ENCODE peak calls at places on chromosome 13, in ten cellular contexts. M is CD8-positive, alpha-beta memory T cell; Q is mammary epithelial cell; G is ovary; F is fibroblast of lung; K is breast epithelium; I is tibial artery; E is hepatocyte; R is A673; U is esophagus squamous epithelium. A is an unnamed sample.

GRCh38 chr13:28854657-28855056 is 34.5 kb downstream of the MTUS2 start:
- DNase-seq in M (no peak), Q (no peak), G (no peak), F (no peak), K (no peak), I (no peak), E (no peak), R (peak; percentile 43), U (no peak), A (no peak)

GRCh38 chr13:20159646-20160345 is 1.1 kb downstream of the GJA3 start:
- DNase-seq in M (no peak), Q (no peak), G (no peak), F (peak; percentile 38), K (no peak), I (no peak), E (no peak), R (peak; percentile 45), U (no peak), A (no peak)

GRCh38 chr13:108003626-108004025 is 211.7 kb downstream of the LIG4 start:
- DNase-seq in M (no peak), Q (no peak), G (no peak), F (no peak), K (no peak), I (no peak), E (no peak), R (no peak), U (no peak), A (no peak)

GRCh38 chr13:21674271-21675009 is 3.6 kb downstream of the FGF9 start:
- DNase-seq in M (peak; percentile 51), Q (no peak), G (no peak), F (no peak), K (no peak), I (no peak), E (peak; percentile 62), R (no peak), U (no peak), A (no peak)

GRCh38 chr13:111046590-111047141 is 68.4 kb upstream of the ARHGEF7 start:
- DNase-seq in M (no peak), Q (no peak), G (no peak), F (peak; percentile 67), K (no peak), I (no peak), E (no peak), R (no peak), U (no peak), A (no peak)

GRCh38 chr13:28602580-28602979 is 56.4 kb upstream of the POMP start:
- DNase-seq in M (no peak), Q (no peak), G (no peak), F (no peak), K (no peak), I (no peak), E (no peak), R (no peak), U (no peak), A (no peak)

GRCh38 chr13:105735269-105735668 is 800.2 kb downstream of the EFNB2 start:
- DNase-seq in M (no peak), Q (no peak), G (no peak), F (no peak), K (no peak), I (no peak), E (peak; percentile 13), R (no peak), U (no peak), A (no peak)

GRCh38 chr13:67383358-67383757 is 153.2 kb upstream of the PCDH9 start:
- DNase-seq in M (no peak), Q (no peak), G (no peak), F (peak; percentile 75), K (no peak), I (no peak), E (peak; percentile 18), R (no peak), U (no peak), A (no peak)

GRCh38 chr13:32051156-32051555 is 19.6 kb downstream of the FRY start:
- DNase-seq in M (no peak), Q (no peak), G (no peak), F (no peak), K (no peak), I (no peak), E (no peak), R (no peak), U (no peak), A (no peak)
- H3K4me1 ChIP-seq in M (peaks cover 17% of the 10 kb centered on the region), Q (peaks cover 5% of the 10 kb centered on the region), G (peaks cover 1% of the 10 kb centered on the region), F (peaks cover 2% of the 10 kb centered on the region), K (no peaks in the 10 kb centered on the region), I (peaks cover 26% of the 10 kb centered on the region), E (peaks cover 7% of the 10 kb centered on the region), R (peaks cover 14% of the 10 kb centered on the region), U (peaks cover 7% of the 10 kb centered on the region), A (peaks cover 9% of the 10 kb centered on the region)

DNA sequence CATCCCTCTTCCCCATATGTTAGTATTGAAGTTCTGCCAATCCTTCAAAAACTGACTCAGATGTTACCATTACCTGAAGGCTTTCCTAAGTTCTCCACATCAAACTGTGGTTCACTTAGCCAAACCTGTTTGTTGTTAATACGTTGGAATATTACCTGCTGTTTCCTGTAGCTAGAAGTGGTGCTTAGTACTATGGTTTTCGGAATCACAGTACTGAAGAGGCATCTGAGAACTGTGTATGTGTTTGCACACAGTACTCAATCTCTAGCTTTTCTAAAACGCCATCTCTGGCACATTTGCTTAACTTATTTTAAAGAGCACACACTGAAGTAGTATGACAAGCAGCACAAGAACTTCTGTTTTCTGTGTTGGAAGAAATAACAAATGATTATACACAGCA is 248.2 kb downstream of the SHISA2 start:
- DNase-seq in M (no peak), Q (no peak), G (no peak), F (no peak), K (no peak), I (no peak), E (no peak), R (no peak), U (no peak), A (no peak)
- H3K9me3 ChIP-seq in M (no peaks in the 10 kb centered on the region), Q (peaks cover 3% of the 10 kb centered on the region), G (no peaks in the 10 kb centered on the region), F (no peaks in the 10 kb centered on the region), K (no peaks in the 10 kb centered on the region), I (no peaks in the 10 kb centered on the region), E (no peaks in the 10 kb centered on the region), R (no peaks in the 10 kb centered on the region), U (no peaks in the 10 kb centered on the region), A (no peaks in the 10 kb centered on the region)

GRCh38 chr13:99863789-99864626 is 107.6 kb downstream of the ZIC5 start:
- DNase-seq in M (no peak), Q (no peak), G (no peak), F (no peak), K (no peak), I (no peak), E (no peak), R (peak; percentile 69), U (no peak), A (no peak)

GRCh38 chr13:99867535-99868271 is 103.9 kb downstream of the ZIC5 start:
- DNase-seq in M (no peak), Q (no peak), G (no peak), F (no peak), K (no peak), I (no peak), E (no peak), R (no peak), U (no peak), A (no peak)

GRCh38 chr13:99864627-99864990 is 107.0 kb downstream of the ZIC5 start:
- DNase-seq in M (no peak), Q (no peak), G (no peak), F (no peak), K (no peak), I (no peak), E (no peak), R (peak; percentile 75), U (no peak), A (no peak)

GRCh38 chr13:99866781-99867180 is 104.8 kb downstream of the ZIC5 start:
- DNase-seq in M (no peak), Q (no peak), G (no peak), F (no peak), K (no peak), I (no peak), E (no peak), R (no peak), U (no peak), A (no peak)

DNA sequence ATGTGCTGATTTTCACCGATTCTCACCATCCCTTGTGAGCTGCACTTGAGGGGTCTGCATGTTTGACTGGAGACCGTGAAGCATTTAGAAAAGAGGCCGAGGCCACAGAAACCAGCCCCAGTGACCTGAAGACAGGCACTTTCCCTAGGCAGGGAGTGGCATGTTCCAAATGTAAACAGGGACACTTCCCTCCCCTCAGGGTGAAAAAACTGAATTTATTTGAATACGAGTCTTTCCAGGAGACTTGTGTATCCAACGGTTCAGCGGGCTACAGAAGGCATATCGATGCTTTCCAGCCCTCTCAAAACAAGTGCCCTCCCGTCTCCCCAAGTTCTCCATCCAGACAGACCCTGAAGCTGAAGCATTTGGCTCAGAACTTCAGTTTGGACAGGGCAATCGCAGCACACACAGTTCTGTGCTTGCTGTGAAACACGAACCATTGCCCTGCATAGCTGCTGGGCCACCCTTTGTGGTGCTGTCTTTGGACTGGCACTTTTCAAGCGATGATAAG is 106.1 kb downstream of the ZIC5 start:
- DNase-seq in M (no peak), Q (no peak), G (no peak), F (no peak), K (no peak), I (no peak), E (no peak), R (no peak), U (no peak), A (no peak)
- H3K4me1 ChIP-seq in M (no peaks in the 10 kb centered on the region), Q (no peaks in the 10 kb centered on the region), G (no peaks in the 10 kb centered on the region), F (no peaks in the 10 kb centered on the region), K (no peaks in the 10 kb centered on the region), I (no peaks in the 10 kb centered on the region), E (no peaks in the 10 kb centered on the region), R (peaks cover 77% of the 10 kb centered on the region), U (no peaks in the 10 kb centered on the region), A (peaks cover under 1% of the 10 kb centered on the region)

GRCh38 chr13:18956473-18957078 is 225.0 kb downstream of the TUBA3C start:
- DNase-seq in M (no peak), Q (no peak), G (no peak), F (no peak), K (no peak), I (no peak), E (no peak), R (no peak), U (no peak), A (no peak)

GRCh38 chr13:18960637-18961227 is 220.9 kb downstream of the TUBA3C start:
- DNase-seq in M (no peak), Q (no peak), G (no peak), F (no peak), K (no peak), I (no peak), E (no peak), R (no peak), U (no peak), A (peak; percentile 31)

GRCh38 chr13:18959996-18960395 is 221.6 kb downstream of the TUBA3C start:
- DNase-seq in M (no peak), Q (no peak), G (no peak), F (no peak), K (no peak), I (peak; percentile 53), E (no peak), R (no peak), U (no peak), A (no peak)

GRCh38 chr13:18961383-18962117 is 220.1 kb downstream of the TUBA3C start:
- DNase-seq in M (no peak), Q (no peak), G (no peak), F (no peak), K (no peak), I (no peak), E (no peak), R (no peak), U (no peak), A (no peak)

DNA sequence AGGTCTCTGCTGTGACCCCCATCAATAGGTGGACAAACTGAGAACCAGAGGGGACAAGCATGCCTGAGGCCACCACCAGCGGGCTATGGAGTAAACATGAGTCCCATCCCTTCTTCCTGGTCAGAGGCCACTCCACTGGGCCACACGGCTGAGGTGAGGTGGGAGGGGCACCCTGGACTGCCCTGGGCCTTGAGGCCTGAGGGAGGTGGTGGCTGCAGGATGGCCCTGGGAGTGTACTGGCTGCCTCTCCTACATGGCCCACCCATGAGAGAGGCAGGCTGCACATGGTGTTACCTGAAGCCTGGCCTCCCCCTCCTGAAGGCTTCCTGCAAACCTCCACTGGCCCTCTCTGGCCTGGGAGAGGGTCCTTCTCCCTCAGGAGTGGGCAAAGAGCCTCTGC is 222.4 kb downstream of the TUBA3C start:
- DNase-seq in M (no peak), Q (no peak), G (no peak), F (no peak), K (no peak), I (no peak), E (no peak), R (no peak), U (no peak), A (no peak)
- H3K9me3 ChIP-seq in M (no peaks in the 10 kb centered on the region), Q (peaks cover 70% of the 10 kb centered on the region), G (no peaks in the 10 kb centered on the region), F (no peaks in the 10 kb centered on the region), K (peaks cover 26% of the 10 kb centered on the region), I (peaks cover 11% of the 10 kb centered on the region), E (no peaks in the 10 kb centered on the region), R (peaks cover 15% of the 10 kb centered on the region), U (no peaks in the 10 kb centered on the region), A (peaks cover 16% of the 10 kb centered on the region)